ENCODE peak calls at places on chromosome 16, in seven cellular contexts. D is CD4-positive, CD25-positive, alpha-beta regulatory T cell; W is HCT116; G is uterus; S is fibroblast of lung; H is esophagus squamous epithelium; C is HFF-Myc. Y is an unnamed sample.

GRCh38 chr16:17921357-17921978 is 415.1 kb downstream of the NPIPA8 start:
- DNase-seq in D (peak; percentile 18), W (peak; percentile 48), G (no peak), S (no peak), H (no peak), C (no peak), Y (no peak)

GRCh38 chr16:5062051-5062450 is 3.7 kb downstream of the C16orf89 start:
- DNase-seq in D (no peak), W (no peak), G (no peak), S (no peak), H (no peak), C (no peak), Y (no peak)

GRCh38 chr16:58451263-58451662 is 48.7 kb upstream of the NDRG4 start:
- DNase-seq in D (no peak), W (no peak), G (peak; percentile 36), S (no peak), H (no peak), C (no peak), Y (no peak)

GRCh38 chr16:71526111-71526998 is at the start of gene CHST4:
- DNase-seq in D (no peak), W (no peak), G (peak; percentile 31), S (peak; percentile 74), H (no peak), C (no peak), Y (no peak)

GRCh38 chr16:58426960-58427359 is 34.7 kb downstream of the GINS3 start:
- DNase-seq in D (no peak), W (no peak), G (no peak), S (no peak), H (no peak), C (no peak), Y (peak; percentile 97)

GRCh38 chr16:77437859-77438258 is 3.0 kb upstream of the ADAMTS18 start:
- DNase-seq in D (no peak), W (no peak), G (no peak), S (no peak), H (no peak), C (no peak), Y (no peak)

GRCh38 chr16:11681526-11681925 is 13.3 kb downstream of the SNN start:
- DNase-seq in D (no peak), W (no peak), G (no peak), S (no peak), H (no peak), C (no peak), Y (no peak)

GRCh38 chr16:14097182-14097951 is 26.2 kb downstream of the MRTFB start:
- DNase-seq in D (no peak), W (peak; percentile 76), G (no peak), S (no peak), H (no peak), C (no peak), Y (no peak)

GRCh38 chr16:23382279-23382678 is 70.7 kb downstream of the COG7 start:
- DNase-seq in D (no peak), W (no peak), G (no peak), S (no peak), H (no peak), C (no peak), Y (no peak)

GRCh38 chr16:21162661-21163151 is 4.2 kb downstream of the LDAF1 start:
- DNase-seq in D (no peak), W (no peak), G (peak; percentile 46), S (no peak), H (no peak), C (no peak), Y (no peak)

DNA sequence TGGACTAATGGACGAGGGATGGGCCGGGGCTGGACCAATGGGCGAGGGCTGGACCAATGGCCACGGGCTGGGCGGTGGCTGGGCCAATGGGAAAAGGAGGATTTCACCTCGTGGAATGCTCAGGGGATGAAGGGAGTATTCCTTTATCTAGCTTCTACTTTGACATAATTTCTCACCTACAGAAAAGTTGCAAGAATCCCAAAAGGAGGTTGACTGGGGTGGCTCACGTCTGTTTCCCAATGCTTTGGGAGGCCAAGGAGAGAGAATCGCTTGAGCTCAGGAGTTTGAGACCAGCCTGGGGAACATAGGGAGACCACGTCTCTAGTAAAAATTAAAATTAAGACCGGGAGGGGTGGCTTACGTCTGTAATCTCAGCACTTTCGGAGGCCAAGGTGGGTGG is 5.7 kb upstream of the FLYWCH1 start:
- DNase-seq in D (no peak), W (no peak), G (no peak), S (no peak), H (no peak), C (no peak), Y (no peak)
- H3K4me3 ChIP-seq in D (peak overlapping the region; percentile 37), W (peak overlapping the region; percentile 11), G (no peak overlapping the region), S (no peak overlapping the region), H (no peak overlapping the region), C (no peak overlapping the region), Y (peak overlapping the region; percentile 25)

DNA sequence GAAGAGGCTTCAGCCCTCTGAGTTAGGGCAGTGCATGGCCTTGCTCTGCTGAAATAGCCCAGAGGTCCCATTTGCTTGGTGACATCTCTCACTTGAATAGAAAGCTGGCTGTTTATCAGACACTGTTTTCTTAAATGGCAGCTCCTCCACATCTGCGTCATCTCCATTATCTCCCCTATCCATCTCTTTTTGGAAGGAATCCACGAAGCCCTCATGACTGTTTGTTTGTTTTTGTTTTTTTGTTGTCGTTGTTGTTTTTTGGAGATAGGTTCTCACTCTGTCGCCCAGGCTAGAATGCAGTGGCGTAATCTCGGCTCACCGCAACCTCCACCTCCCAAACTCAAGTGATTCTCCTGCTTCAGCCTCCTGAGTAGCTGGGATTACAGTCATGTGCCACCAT is 16.6 kb downstream of the NAA60 start:
- DNase-seq in D (no peak), W (no peak), G (no peak), S (no peak), H (no peak), C (no peak), Y (no peak)
- H3K4me3 ChIP-seq in D (peak overlapping the region; percentile 84), W (no peak overlapping the region), G (no peak overlapping the region), S (no peak overlapping the region), H (no peak overlapping the region), C (peak overlapping the region; percentile 77), Y (peak overlapping the region; percentile 81)

GRCh38 chr16:18965555-18965954 is 18.2 kb upstream of the TMC7 start:
- DNase-seq in D (no peak), W (no peak), G (no peak), S (no peak), H (no peak), C (no peak), Y (no peak)

GRCh38 chr16:18969855-18970240 is 13.9 kb upstream of the TMC7 start:
- DNase-seq in D (no peak), W (no peak), G (no peak), S (no peak), H (no peak), C (no peak), Y (no peak)

GRCh38 chr16:18966791-18967190 is 16.9 kb upstream of the TMC7 start:
- DNase-seq in D (no peak), W (no peak), G (no peak), S (no peak), H (no peak), C (no peak), Y (no peak)

GRCh38 chr16:18975109-18975508 is 8.6 kb upstream of the TMC7 start:
- DNase-seq in D (no peak), W (no peak), G (no peak), S (no peak), H (no peak), C (no peak), Y (no peak)

DNA sequence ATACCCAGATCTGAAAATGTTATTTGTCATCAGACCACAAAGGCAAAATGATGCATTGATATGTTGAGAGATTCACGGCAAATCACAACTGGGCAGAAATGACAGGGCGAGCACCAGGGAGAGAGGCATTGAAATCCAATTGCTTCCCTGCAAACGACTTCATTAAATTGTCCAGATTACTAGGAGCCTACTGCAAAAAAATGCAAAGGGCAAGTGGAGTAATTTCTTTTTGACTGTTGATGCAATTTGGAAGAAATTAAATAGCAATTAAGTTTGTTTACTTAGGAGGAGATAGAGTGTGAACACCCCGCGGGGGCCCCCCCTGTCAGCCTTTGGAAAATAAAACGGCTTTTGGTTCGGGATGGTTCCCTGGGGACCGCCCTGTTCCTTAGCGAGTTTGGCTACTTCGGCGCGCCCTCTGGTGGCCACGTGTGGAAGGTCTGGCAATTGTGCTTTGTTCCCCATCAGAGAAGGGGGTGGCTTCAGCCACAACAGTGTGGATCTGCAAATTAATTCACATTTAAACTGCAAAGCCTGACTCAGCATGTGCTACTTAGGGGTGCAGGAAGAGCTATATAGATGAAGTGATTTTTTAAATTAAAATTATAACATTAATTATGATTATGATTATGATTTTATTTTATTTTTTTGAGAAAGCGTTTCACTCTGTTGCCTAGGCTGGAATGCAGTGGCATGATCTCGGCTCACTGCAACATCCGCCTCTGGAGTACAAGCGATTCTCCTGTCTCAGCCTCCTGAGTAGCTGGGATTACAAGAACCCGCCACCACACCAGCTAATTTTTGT is 14.5 kb upstream of the TMC7 start:
- DNase-seq in D (peak; percentile 61), W (peak; percentile 58), G (peak; percentile 83), S (peak; percentile 47), H (no peak), C (peak; percentile 38), Y (peak; percentile 90)
- H3K4me3 ChIP-seq in D (peak overlapping the region; percentile 49), W (peak overlapping the region; percentile 49), G (peak overlapping the region; percentile 25), S (peak overlapping the region; percentile 21), H (peak overlapping the region; percentile 24), C (peak overlapping the region; percentile 13), Y (peak overlapping the region; percentile 38)

DNA sequence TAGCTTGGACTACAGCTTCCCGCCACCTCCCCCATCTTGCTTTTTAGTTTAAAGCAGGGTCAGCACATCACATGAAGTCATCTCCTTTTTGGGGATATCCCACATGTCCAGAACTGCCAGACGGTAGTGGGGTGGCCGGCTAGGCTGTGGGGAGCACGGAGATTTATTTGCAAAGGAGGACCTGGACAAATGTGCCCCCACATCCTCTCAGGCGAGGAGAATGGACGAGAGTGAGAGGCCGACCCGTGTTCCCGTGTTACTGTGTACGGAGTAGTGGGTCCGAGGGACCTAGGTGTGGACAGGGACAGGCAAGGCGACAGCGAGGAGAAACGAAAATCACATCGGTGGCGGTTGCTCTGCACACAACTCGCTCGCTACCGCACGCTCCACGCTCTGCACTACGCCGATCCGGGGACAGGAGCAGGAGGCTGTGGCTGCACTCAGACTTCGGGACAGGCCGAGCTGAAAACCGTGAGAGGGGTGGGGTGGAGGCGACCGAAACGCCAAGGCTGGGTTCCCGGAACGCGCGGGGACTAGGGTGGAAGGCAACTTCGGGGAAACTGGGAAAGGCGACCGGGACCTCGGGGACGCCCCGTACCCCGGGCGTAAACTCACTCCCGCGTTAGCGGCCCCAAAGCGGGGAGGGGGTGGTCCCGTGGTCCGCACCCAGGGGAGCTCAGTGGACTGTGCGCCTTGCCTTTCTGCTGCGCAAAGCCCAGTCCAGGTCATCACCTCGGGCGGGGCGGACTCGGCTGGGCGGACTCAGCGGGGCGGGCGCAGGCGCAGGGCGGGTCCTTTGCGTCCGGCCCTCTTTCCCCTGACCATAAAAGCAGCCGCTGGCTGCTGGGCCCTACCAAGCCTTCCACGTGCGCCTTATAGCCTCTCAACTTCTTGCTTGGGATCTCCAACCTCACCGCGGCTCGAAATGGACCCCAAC is at the start of gene MT1A:
- DNase-seq in D (no peak), W (no peak), G (peak; percentile 69), S (peak; percentile 54), H (no peak), C (no peak), Y (peak; percentile 47)
- H3K4me3 ChIP-seq in D (no peak within 1 kb of the TSS), W (no peak within 1 kb of the TSS), G (peak within 1 kb of the TSS; percentile 32), S (peak within 1 kb of the TSS; percentile 49), H (peak within 1 kb of the TSS; percentile 45), C (peak within 1 kb of the TSS; percentile 44), Y (peak within 1 kb of the TSS; percentile 42)

Y was measured in dorsolateral prefrontal cortex.